ENCODE peak calls at places on chromosome 18, in five cellular contexts. G is heart left ventricle, R is body of pancreas, D is coronary artery, J is kidney. M is an unnamed sample.

GRCh38 chr18:63578357-63578958 is 8.7 kb upstream of the SERPINB13 start:
- DNase-seq in R (peak), D (no peak), G (no peak), J (no peak), M (no peak)

GRCh38 chr18:6994719-6995430 is 122.7 kb downstream of the LAMA1 start:
- DNase-seq in G (no peak), R (no peak), D (no peak), J (no peak), M (no peak)

GRCh38 chr18:23281626-23282436 is 146.5 kb downstream of the CABLES1 start:
- DNase-seq in D (no peak), R (no peak), J (no peak), G (no peak), M (no peak)

GRCh38 chr18:58639751-58640427 is 11.0 kb upstream of the ALPK2 start:
- DNase-seq in D (no peak), G (no peak), R (no peak), J (no peak), M (no peak)

GRCh38 chr18:59748628-59749360 is 51.6 kb upstream of the CCBE1 start:
- DNase-seq in R (no peak), D (no peak), G (no peak), J (no peak), M (no peak)

GRCh38 chr18:63376493-63377053 is 9.6 kb upstream of the KDSR start:
- DNase-seq in G (no peak), D (no peak), R (no peak), J (no peak), M (no peak)

GRCh38 chr18:49189772-49190171 is 239.0 kb upstream of the SMAD7 start:
- DNase-seq in R (no peak), D (no peak), J (no peak), G (no peak), M (no peak)

GRCh38 chr18:54938506-54938905 is 20.8 kb downstream of the CCDC68 start:
- DNase-seq in R (no peak), G (no peak), J (no peak), D (no peak), M (no peak)

GRCh38 chr18:80022613-80023012 is 11.6 kb upstream of the RBFA start:
- DNase-seq in D (no peak), J (no peak), R (no peak), G (no peak), M (no peak)

GRCh38 chr18:58892536-58892935 is 27.9 kb downstream of the ZNF532 start:
- DNase-seq in G (no peak), D (no peak), J (no peak), R (no peak), M (no peak)

GRCh38 chr18:3478262-3478978 is 28.4 kb downstream of the TGIF1 start:
- DNase-seq in G (no peak), J (no peak), D (no peak), R (no peak), M (no peak)

GRCh38 chr18:38663270-38663669 is 1097.7 kb upstream of the CELF4 start:
- DNase-seq in J (no peak), D (no peak), G (no peak), R (no peak), M (no peak)

GRCh38 chr18:50285631-50286321 is 1.7 kb downstream of the CXXC1 start:
- DNase-seq in D (no peak), R (no peak), J (peak), G (no peak), M (peak)

GRCh38 chr18:23819005-23819404 is 129.8 kb downstream of the LAMA3 start:
- DNase-seq in G (no peak), J (no peak), R (no peak), D (no peak), M (no peak)

GRCh38 chr18:48939368-48940097 is 11.2 kb downstream of the SMAD7 start:
- DNase-seq in G (peak), D (no peak), R (peak), J (peak), M (peak)

GRCh38 chr18:48589797-48590519 is 51.1 kb downstream of the CTIF start:
- DNase-seq in R (peak), G (peak), D (no peak), J (no peak), M (peak)

GRCh38 chr18:21074336-21075323 is 37.0 kb downstream of the ROCK1 start:
- DNase-seq in G (no peak), D (no peak), R (no peak), J (no peak), M (no peak)

GRCh38 chr18:22169011-22169888 is at the start of gene GATA6:
- DNase-seq in G (peak), D (peak), J (peak), R (peak), M (peak)

GRCh38 chr18:6722680-6723079 is 6.8 kb upstream of the ARHGAP28 start:
- DNase-seq in R (no peak), J (no peak), G (no peak), D (no peak), M (no peak)

GRCh38 chr18:58862851-58863538 is 1.7 kb upstream of the ZNF532 start:
- DNase-seq in J (no peak), G (peak), D (no peak), R (no peak), M (peak)

GRCh38 chr18:25349131-25349925 is 2.6 kb downstream of the ZNF521 start:
- DNase-seq in R (no peak), J (no peak), G (peak), D (no peak), M (peak)

GRCh38 chr18:69956037-69956436 is 8.4 kb upstream of the CD226 start:
- DNase-seq in J (no peak), G (no peak), D (no peak), R (no peak), M (no peak)

GRCh38 chr18:56089607-56090258 is 501.7 kb upstream of the TCF4 start:
- DNase-seq in J (no peak), D (no peak), G (no peak), R (no peak), M (no peak)

GRCh38 chr18:79519751-79520472 is 124.2 kb downstream of the NFATC1 start:
- DNase-seq in G (no peak), J (peak), D (peak), R (no peak), M (peak)

GRCh38 chr18:8212893-8213805 is 396.1 kb upstream of the RAB12 start:
- DNase-seq in J (no peak), D (no peak), G (no peak), R (no peak), M (no peak)

GRCh38 chr18:44229693-44230108 is 451.0 kb upstream of the SETBP1 start:
- DNase-seq in R (peak), G (peak), D (peak), J (peak), M (no peak)

GRCh38 chr18:14086459-14087231 is 45.6 kb downstream of the ZNF519 start:
- DNase-seq in J (no peak), D (no peak), G (no peak), R (no peak), M (no peak)

GRCh38 chr18:55406374-55407045 is 181.5 kb downstream of the TCF4 start:
- DNase-seq in G (no peak), R (no peak), D (no peak), J (no peak), M (no peak)

GRCh38 chr18:80009661-80010550 is 21.5 kb upstream of the TXNL4A start:
- DNase-seq in G (peak), R (peak), J (no peak), D (peak), M (no peak)

GRCh38 chr18:2883137-2883671 is 36.4 kb downstream of the EMILIN2 start:
- DNase-seq in R (no peak), D (peak), J (no peak), G (no peak), M (peak)

GRCh38 chr18:10558243-10558966 is 32.6 kb downstream of the NAPG start:
- DNase-seq in D (no peak), J (no peak), G (no peak), R (no peak), M (peak)

GRCh38 chr18:38487521-38487920 is 921.9 kb upstream of the CELF4 start:
- DNase-seq in R (no peak), J (no peak), G (no peak), D (no peak), M (no peak)

GRCh38 chr18:78518805-78519204 is 460.8 kb upstream of the SALL3 start:
- DNase-seq in G (no peak), R (no peak), J (no peak), D (peak), M (no peak)

GRCh38 chr18:6327895-6328623 is 86.7 kb downstream of the L3MBTL4 start:
- DNase-seq in D (no peak), R (no peak), G (no peak), J (no peak), M (no peak)

GRCh38 chr18:76474824-76475223 is 20.2 kb downstream of the ZNF516 start:
- DNase-seq in J (no peak), D (no peak), G (no peak), R (no peak), M (no peak)

GRCh38 chr18:76471593-76471992 is 23.4 kb downstream of the ZNF516 start:
- DNase-seq in J (no peak), R (no peak), G (no peak), D (peak), M (no peak)

GRCh38 chr18:76475450-76476203 is 19.4 kb downstream of the ZNF516 start:
- DNase-seq in R (no peak), J (no peak), G (no peak), D (no peak), M (no peak)

GRCh38 chr18:76476665-76477561 is 18.1 kb downstream of the ZNF516 start:
- DNase-seq in G (no peak), R (no peak), D (peak), J (no peak), M (no peak)

DNA sequence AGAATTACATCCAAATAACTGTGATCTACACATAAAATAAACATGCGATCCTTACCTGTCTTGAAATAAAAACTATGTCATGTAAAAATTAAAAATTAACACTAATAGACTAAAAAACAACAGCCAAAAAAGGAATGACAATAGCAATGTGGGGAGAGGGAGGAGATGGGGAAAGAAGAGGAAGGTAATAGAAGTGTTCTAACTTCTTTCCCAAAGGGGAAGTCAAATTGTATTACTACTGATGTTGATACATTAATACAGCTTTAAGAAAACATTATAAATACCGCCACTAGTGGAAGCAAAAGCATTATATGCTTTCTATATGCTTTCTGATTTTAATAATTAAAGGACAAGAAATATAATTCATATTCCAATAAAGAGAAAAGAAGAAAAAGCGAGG is 22.2 kb downstream of the ZNF516 start:
- DNase-seq in G (no peak), R (no peak), D (no peak), J (no peak), M (no peak)
- H3K4me3 ChIP-seq in G (no peak), R (no peak), D (no peak), J (no peak), M (no peak)

DNA sequence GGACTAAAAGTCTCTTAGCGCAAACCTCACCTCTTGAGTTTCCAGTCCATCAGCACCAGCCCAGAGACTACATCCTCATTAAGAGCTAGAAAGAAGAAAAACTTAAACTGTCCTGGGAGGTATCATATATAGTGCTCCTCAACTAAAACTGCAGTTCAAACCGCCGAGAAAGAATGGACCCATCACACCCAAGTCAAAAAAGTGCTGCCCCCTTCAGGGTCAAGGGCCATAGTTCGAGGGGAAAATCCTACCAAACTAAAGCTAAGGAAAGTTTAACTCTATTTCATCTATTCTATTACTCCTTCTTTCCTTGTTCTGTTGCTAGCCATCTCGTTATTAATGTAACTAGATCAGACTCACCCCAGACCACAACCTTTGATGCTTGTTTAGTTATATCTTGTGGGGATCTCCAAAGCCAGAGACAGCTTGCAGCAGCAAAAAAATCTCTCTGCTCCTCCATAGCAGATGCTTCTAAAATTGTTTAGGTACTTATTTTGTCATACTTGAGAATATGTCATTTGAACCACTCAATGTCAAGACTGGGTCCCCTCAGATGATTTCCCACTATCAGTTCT is 134.5 kb upstream of the RMP24 start:
- DNase-seq in R (no peak), D (no peak), G (no peak), J (no peak), M (no peak)
- TF ChIP-seq CTCF in R (no peak), D (no peak), G (no peak), J (no peak), M (no peak)

GRCh38 chr18:75248426-75249191 is 38.0 kb downstream of the TSHZ1 start:
- DNase-seq in J (peak), R (no peak), D (no peak), G (no peak), M (no peak)
- H3K4me3 ChIP-seq in J (peak), R (no peak), D (peak), G (peak), M (no peak)

GRCh38 chr18:51437280-51438271 is 240.1 kb upstream of the MEX3C start:
- DNase-seq in J (no peak), D (no peak), R (no peak), G (no peak), M (no peak)
- TF ChIP-seq CTCF in J (no peak), D (no peak), R (no peak), G (no peak), M (no peak)

DNA sequence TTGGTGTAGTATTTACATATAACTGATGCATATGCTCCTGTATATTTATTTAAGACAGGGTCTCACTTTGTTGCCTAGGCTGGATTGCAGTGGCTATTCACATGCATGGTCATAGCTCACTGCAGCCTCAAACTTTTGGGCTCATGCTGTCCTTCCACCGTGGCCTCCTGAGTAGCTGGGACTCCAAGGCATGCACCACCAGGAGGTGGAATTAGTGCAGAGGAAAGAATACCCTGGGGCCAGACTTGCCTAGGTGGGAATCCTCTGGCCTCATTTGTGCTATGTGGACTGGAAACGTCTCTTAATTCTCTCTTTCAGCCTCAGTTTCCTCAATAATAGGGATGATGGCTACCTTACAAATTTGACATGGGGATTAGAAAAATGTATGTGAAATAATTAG is 2.3 kb downstream of the CEP192 start:
- DNase-seq in R (no peak), D (no peak), G (no peak), J (no peak), M (no peak)
- H3K4me3 ChIP-seq in R (no peak), D (no peak), G (no peak), J (no peak), M (no peak)

GRCh38 chr18:46555724-46556123 is 101.3 kb downstream of the LOXHD1 start:
- DNase-seq in R (peak), G (no peak), D (no peak), J (no peak), M (no peak)
- TF ChIP-seq CTCF in R (no peak), G (peak), D (no peak), J (peak), M (peak)

DNA sequence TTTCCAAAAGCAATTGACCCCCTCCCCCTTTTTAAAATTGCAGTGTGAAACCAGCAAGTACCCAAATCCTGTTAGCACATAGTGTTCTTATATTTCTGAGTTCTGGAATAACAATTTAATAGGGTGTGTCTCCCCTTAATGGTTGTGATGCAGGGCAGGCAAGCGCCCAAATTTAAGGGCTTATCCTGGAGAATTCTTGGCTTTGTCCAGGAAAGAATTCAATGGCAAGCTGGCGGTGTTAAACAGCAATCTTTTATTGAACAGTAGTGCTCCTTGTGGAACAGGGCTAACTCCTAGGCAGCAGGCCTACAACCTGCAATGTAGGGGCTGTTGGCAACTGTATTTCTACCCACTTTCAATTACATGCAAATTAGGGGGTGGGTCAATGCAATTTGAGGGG is 148.8 kb upstream of the KCTD1 start:
- DNase-seq in G (no peak), D (no peak), R (no peak), J (no peak), M (no peak)
- H3K4me3 ChIP-seq in G (no peak), D (no peak), R (no peak), J (no peak), M (no peak)